ENCODE peak calls at places on chromosomes 12 and 14, in eight cellular contexts. W is DND-41; C is heart right ventricle; A is CD4-positive, alpha-beta memory T cell; Y is Panc1; R is tibial artery; F is CD8-positive, alpha-beta memory T cell; X is HepG2. B is an unnamed sample. For H3K4me1, the result is how much of the 10 kb centered on the place peaks cover.

GRCh38 chr14:37594916-37595808 is at the start of the genes FOXA1 and TTC6:
- DNase-seq in W (no peak), C (no peak), A (no peak), Y (no peak), R (no peak), F (no peak), X (peak), B (no peak)

GRCh38 chr14:29663281-29663801 is 264.3 kb downstream of the PRKD1 start:
- DNase-seq in W (no peak), C (no peak), A (no peak), Y (no peak), R (peak), F (no peak), X (no peak), B (no peak)

GRCh38 chr12:108642269-108642870 is 8.7 kb upstream of the SELPLG start:
- DNase-seq in W (no peak), C (no peak), A (no peak), Y (no peak), R (no peak), F (no peak), X (no peak), B (peak)

GRCh38 chr12:84910549-84911241 is 1.9 kb downstream of the SLC6A15 start:
- DNase-seq in W (no peak), C (no peak), A (no peak), Y (no peak), R (no peak), F (no peak), X (no peak), B (no peak)

GRCh38 chr14:93318927-93319326 is 13.9 kb downstream of the BTBD7 start:
- DNase-seq in W (no peak), C (no peak), A (no peak), Y (no peak), R (no peak), F (no peak), X (no peak), B (no peak)

GRCh38 chr14:20560961-20561360 is at the start of gene RNASE9:
- DNase-seq in W (no peak), C (no peak), A (no peak), Y (no peak), R (no peak), F (no peak), X (no peak), B (no peak)

GRCh38 chr12:119822046-119822445 is 55.1 kb downstream of the CIT start:
- DNase-seq in W (no peak), C (no peak), A (no peak), Y (no peak), R (no peak), F (no peak), X (no peak), B (no peak)

GRCh38 chr14:75279153-75279738 is 618 bp downstream of the FOS start:
- DNase-seq in W (no peak), C (peak), A (peak), Y (no peak), R (peak), F (peak), X (no peak), B (no peak)

GRCh38 chr12:26938660-26939185 is 453 bp downstream of the FGFR1OP2 start:
- DNase-seq in W (no peak), C (no peak), A (peak), Y (no peak), R (peak), F (no peak), X (peak), B (peak)

GRCh38 chr14:103250181-103250580 is 83.9 kb upstream of the EIF5 start:
- DNase-seq in W (no peak), C (no peak), A (no peak), Y (no peak), R (no peak), F (no peak), X (no peak), B (no peak)

GRCh38 chr12:108525681-108526080 is 10.6 kb downstream of the FICD start:
- DNase-seq in W (no peak), C (no peak), A (no peak), Y (no peak), R (no peak), F (no peak), X (no peak), B (no peak)

GRCh38 chr14:99273724-99274345 is 1.8 kb upstream of the BCL11B start:
- DNase-seq in W (no peak), C (no peak), A (no peak), Y (no peak), R (no peak), F (no peak), X (peak), B (no peak)

GRCh38 chr14:96197163-96197852 is 7.3 kb upstream of the BDKRB2 start:
- DNase-seq in W (no peak), C (no peak), A (no peak), Y (no peak), R (no peak), F (no peak), X (no peak), B (no peak)

GRCh38 chr14:92759679-92760523 is 11.5 kb upstream of the LGMN start:
- DNase-seq in W (no peak), C (no peak), A (no peak), Y (no peak), R (no peak), F (no peak), X (no peak), B (peak)

GRCh38 chr12:4272014-4272975 is 1.3 kb upstream of the CCND2 start:
- DNase-seq in W (peak), C (peak), A (peak), Y (no peak), R (peak), F (peak), X (no peak), B (peak)

GRCh38 chr12:115430636-115431035 is 746.7 kb upstream of the TBX3 start:
- DNase-seq in W (no peak), C (no peak), A (no peak), Y (no peak), R (no peak), F (no peak), X (no peak), B (no peak)

GRCh38 chr12:79689477-79690155 is 1.1 kb downstream of the PAWR start:
- DNase-seq in W (no peak), C (peak), A (no peak), Y (no peak), R (peak), F (no peak), X (peak), B (peak)

GRCh38 chr14:103846569-103847438 is 571 bp downstream of the PPP1R13B start:
- DNase-seq in W (no peak), C (peak), A (peak), Y (no peak), R (no peak), F (peak), X (no peak), B (peak)

GRCh38 chr12:107242189-107242588 is 148.8 kb upstream of the CRY1 start:
- DNase-seq in W (no peak), C (no peak), A (no peak), Y (no peak), R (no peak), F (no peak), X (no peak), B (no peak)

GRCh38 chr14:34582117-34582680 is 42.7 kb upstream of the EAPP start:
- DNase-seq in W (no peak), C (no peak), A (no peak), Y (no peak), R (no peak), F (no peak), X (no peak), B (no peak)

GRCh38 chr14:101963611-101964296 is 619 bp upstream of the DYNC1H1 start:
- DNase-seq in W (no peak), C (no peak), A (no peak), Y (no peak), R (no peak), F (no peak), X (no peak), B (no peak)

GRCh38 chr14:70257526-70257925 is 68.8 kb upstream of the SLC8A3 start:
- DNase-seq in W (peak), C (no peak), A (no peak), Y (peak), R (no peak), F (no peak), X (no peak), B (peak)

GRCh38 chr12:117045175-117045997 is 53.8 kb downstream of the TESC start:
- DNase-seq in W (no peak), C (no peak), A (no peak), Y (no peak), R (no peak), F (no peak), X (peak), B (no peak)

GRCh38 chr12:11724888-11725310 is 75.4 kb downstream of the ETV6 start:
- DNase-seq in W (no peak), C (no peak), A (no peak), Y (no peak), R (no peak), F (no peak), X (no peak), B (no peak)
- H3K4me1 ChIP-seq in W (under half), C (under half), A (half or more), Y (under half), R (under half), F (under half), X (under half), B (half or more)

DNA sequence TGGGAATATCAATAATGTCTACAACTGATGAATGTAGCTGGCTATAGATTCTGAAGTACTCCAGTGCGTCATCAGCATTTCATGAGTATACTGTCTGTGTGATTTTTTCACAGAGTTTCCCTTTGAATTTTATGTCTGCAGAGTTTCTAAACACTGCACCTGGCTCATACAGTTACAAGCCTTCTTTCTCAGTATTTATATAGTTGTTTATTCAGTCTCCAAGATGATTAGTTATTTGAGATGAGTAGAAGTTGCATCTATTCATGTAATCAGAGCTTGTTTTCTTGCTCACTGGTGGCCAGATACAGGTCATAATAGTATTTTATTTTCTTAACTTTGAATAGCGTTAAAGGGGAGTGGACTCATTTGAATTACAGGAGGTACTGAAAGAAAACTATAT is 222.4 kb downstream of the RAD51B start:
- DNase-seq in W (no peak), C (no peak), A (no peak), Y (no peak), R (no peak), F (no peak), X (no peak), B (no peak)
- H3K4me1 ChIP-seq in W (under half), C (under half), A (under half), Y (under half), R (under half), F (under half), X (under half), B (under half)

GRCh38 chr14:54105406-54105805 is 148.8 kb upstream of the BMP4 start:
- DNase-seq in W (no peak), C (no peak), A (no peak), Y (no peak), R (no peak), F (no peak), X (no peak), B (no peak)

GRCh38 chr14:54105898-54106297 is 149.3 kb upstream of the BMP4 start:
- DNase-seq in W (no peak), C (no peak), A (no peak), Y (no peak), R (no peak), F (no peak), X (no peak), B (no peak)

GRCh38 chr14:54108481-54109471 is 152.2 kb upstream of the BMP4 start:
- DNase-seq in W (peak), C (no peak), A (no peak), Y (no peak), R (no peak), F (no peak), X (peak), B (no peak)

GRCh38 chr14:54106802-54107377 is 150.3 kb upstream of the BMP4 start:
- DNase-seq in W (no peak), C (no peak), A (no peak), Y (no peak), R (no peak), F (no peak), X (peak), B (no peak)

DNA sequence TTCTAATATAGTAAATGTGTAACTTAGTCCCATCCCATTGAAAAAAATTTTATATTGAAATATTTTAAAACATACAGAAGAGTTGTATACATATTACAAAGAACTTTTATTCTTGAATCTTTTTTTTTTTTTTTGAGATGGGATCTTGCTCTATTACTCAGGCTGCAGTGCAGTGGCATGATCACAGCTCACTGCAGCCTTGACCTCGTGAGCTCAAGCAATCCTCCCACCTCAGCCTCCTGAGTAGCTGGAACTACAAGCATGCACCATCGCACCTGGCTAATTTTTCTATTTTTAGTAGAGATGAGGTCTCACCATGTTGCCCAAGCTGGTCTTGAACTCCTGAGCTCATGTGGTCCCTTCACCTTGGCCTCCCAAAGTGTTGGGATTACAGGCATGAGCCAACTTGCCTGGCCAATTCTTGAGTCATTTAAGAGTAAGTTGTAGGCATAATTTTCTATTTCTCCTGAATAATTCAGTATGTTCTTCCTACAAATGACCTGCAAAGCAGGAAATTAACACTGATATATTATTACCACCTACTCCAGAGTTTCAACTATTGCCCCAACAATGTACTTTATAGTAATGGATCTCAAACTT is 153.0 kb upstream of the BMP4 start:
- DNase-seq in W (no peak), C (no peak), A (no peak), Y (no peak), R (no peak), F (no peak), X (peak), B (no peak)
- H3K4me1 ChIP-seq in W (under half), C (under half), A (under half), Y (under half), R (under half), F (under half), X (half or more), B (under half)

GRCh38 chr12:57039016-57039798 is 10.7 kb downstream of the MYO1A start:
- DNase-seq in W (no peak), C (no peak), A (no peak), Y (no peak), R (no peak), F (no peak), X (no peak), B (no peak)
- H3K4me1 ChIP-seq in W (under half), C (under half), A (under half), Y (under half), R (under half), F (under half), X (under half), B (under half)

GRCh38 chr12:52924764-52925716 is 20.2 kb upstream of the KRT8 start:
- DNase-seq in W (no peak), C (no peak), A (no peak), Y (no peak), R (no peak), F (no peak), X (peak), B (no peak)
- H3K4me1 ChIP-seq in W (under half), C (under half), A (under half), Y (half or more), R (under half), F (under half), X (half or more), B (under half)

DNA sequence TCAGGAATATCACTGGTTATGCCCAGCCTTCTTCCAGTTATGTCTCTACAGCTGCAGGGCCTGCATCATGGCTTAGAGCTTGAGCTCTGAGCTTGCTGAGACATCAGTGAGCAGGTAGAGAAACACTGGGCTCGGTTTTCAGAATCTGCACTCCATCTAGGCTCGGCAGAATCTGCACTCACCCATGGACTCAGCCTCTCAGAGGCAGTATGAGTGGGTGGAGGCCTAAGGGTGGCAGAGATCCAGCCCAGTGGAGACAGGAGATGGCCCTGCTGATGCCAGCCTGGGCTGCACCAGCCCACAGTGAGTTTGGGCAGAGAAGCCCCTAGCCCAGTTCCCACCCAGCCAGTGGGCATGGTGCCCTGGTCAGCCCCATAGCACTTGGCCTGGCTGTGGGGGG is 12.8 kb downstream of the KRT80 start:
- DNase-seq in W (no peak), C (no peak), A (no peak), Y (no peak), R (no peak), F (no peak), X (no peak), B (no peak)
- H3K4me1 ChIP-seq in W (under half), C (under half), A (under half), Y (under half), R (under half), F (under half), X (under half), B (under half)

DNA sequence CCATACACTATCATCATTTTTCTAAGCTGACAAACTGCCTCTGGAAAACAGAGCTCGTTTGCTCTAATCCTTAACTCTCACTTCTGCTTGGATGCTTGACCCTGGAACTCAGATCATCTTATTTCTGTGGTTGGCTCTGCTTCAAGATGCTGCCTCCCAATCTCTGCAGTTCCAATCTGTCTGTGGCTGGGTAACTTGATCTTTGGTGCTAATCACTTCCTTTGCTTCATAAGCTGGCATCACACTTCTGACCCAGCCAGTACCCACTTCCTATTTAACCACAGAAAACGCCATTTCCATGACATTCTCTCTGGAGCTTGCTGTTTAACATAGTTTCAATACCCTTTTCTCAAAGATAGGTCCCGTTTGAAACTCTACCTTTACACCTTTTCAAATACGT is 254.2 kb downstream of the ACSS3 start:
- DNase-seq in W (no peak), C (no peak), A (no peak), Y (no peak), R (no peak), F (no peak), X (no peak), B (no peak)
- H3K4me1 ChIP-seq in W (under half), C (under half), A (under half), Y (under half), R (under half), F (under half), X (under half), B (under half)

DNA sequence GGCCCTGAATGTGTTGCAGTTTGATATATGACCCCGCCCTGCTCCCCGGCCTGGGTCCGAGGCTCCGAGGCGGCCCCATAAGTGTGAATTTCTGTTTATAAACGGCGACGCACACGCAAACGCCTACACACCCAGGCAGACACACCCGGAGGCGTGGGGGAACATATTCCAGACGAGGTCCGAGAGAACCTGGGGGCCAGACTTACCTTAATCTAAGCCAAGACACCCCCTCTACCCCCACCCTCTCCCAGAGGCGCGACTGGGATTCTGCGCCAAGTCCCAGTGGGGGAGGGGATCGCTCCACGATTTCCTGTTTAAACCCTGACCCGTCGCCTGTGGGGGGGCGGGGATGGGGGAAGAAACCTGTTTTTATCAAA is 9.6 kb upstream of the HOXC6 start:
- DNase-seq in W (no peak), C (no peak), A (no peak), Y (no peak), R (no peak), F (no peak), X (no peak), B (peak)
- H3K4me1 ChIP-seq in W (under half), C (under half), A (under half), Y (half or more), R (under half), F (under half), X (under half), B (half or more)